ENCODE peak calls at places on chromosomes 12 and 14, in four cellular contexts. J is prostate gland, D is mesendoderm, V is breast epithelium. H is an unnamed sample. For H3K27me3 and H3K4me1, the result is how much of the 10 kb centered on the place peaks cover.

GRCh38 chr12:57832966-57833365 is 13.6 kb downstream of the CTDSP2 start:
- DNase-seq in V (no peak), D (peak), J (no peak), H (no peak)

GRCh38 chr14:65354715-65355114 is 57.8 kb upstream of the FUT8 start:
- DNase-seq in V (no peak), D (no peak), J (peak), H (no peak)

GRCh38 chr12:2563709-2564108 is 231.1 kb upstream of the FKBP4 start:
- DNase-seq in D (no peak), J (no peak), V (no peak), H (no peak)

GRCh38 chr12:131604146-131604844 is 106.6 kb upstream of the SFSWAP start:
- DNase-seq in J (no peak), D (no peak), V (no peak), H (no peak)

GRCh38 chr14:22084393-22085281 is 411.0 kb upstream of the OR4E1 start:
- DNase-seq in J (peak), V (no peak), D (peak), H (no peak)

GRCh38 chr12:88860846-88861245 is 280.6 kb upstream of the KITLG start:
- DNase-seq in J (no peak), V (no peak), D (no peak), H (no peak)

GRCh38 chr12:108173892-108174291 is 44.8 kb downstream of the WSCD2 start:
- DNase-seq in D (no peak), J (no peak), V (no peak), H (no peak)

GRCh38 chr12:219891-220352 is 6.0 kb upstream of the SLC6A12 start:
- DNase-seq in J (no peak), D (peak), V (no peak), H (peak)

GRCh38 chr12:24083787-24084186 is 134.3 kb upstream of the SOX5 start:
- DNase-seq in D (no peak), V (no peak), J (no peak), H (no peak)

GRCh38 chr14:26023967-26024366 is 573.9 kb downstream of the NOVA1 start:
- DNase-seq in V (no peak), J (no peak), D (no peak), H (no peak)

GRCh38 chr12:18221726-18222125 is 39.6 kb upstream of the PIK3C2G start:
- DNase-seq in J (no peak), D (no peak), V (no peak), H (no peak)

GRCh38 chr14:91237219-91237618 is 7.3 kb downstream of the GPR68 start:
- DNase-seq in V (no peak), J (no peak), D (no peak), H (no peak)

GRCh38 chr12:1328385-1328784 is 266.0 kb downstream of the FBXL14 start:
- DNase-seq in J (no peak), V (no peak), D (no peak), H (peak)

GRCh38 chr14:96281486-96281885 is 25.5 kb downstream of the BDKRB1 start:
- DNase-seq in V (no peak), J (no peak), D (no peak), H (no peak)

GRCh38 chr12:57552306-57552651 is 2.4 kb downstream of the KIF5A start:
- DNase-seq in V (no peak), J (no peak), D (no peak), H (no peak)

GRCh38 chr14:66624319-66624937 is 116.5 kb downstream of the GPHN start:
- DNase-seq in D (peak), J (peak), V (no peak), H (peak)

GRCh38 chr14:60561845-60562746 is 53.1 kb downstream of the SIX6 start:
- DNase-seq in J (peak), D (peak), V (no peak), H (no peak)

GRCh38 chr14:52048641-52049204 is 20.1 kb downstream of the NID2 start:
- DNase-seq in J (no peak), D (no peak), V (no peak), H (peak)

DNA sequence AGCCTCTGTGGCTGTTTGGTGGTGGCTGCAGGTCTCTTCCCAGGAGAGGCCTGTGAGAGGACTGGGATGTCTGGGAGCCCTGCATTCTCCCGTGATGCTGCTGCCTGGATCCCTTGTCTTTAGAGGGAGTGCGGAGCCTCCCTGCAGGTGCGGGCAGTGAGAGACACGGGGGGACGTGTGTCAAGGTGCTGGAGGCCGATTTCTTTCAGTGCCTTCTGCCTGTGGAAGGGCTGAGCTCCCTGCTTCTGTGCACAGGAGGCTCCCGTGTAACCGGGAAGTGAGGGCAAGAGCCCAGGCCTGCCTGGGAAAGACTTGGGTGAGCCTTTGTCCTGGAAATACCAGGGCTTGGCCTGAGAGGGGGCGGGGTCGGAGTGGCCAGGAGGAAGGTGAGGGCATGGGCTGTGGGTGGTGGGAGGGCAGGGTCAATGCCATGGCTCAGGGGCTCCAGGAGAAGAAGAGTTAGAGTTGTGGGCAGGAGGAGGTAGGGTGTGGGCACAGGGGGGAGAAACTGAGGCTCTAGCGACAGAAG is 372.2 kb downstream of the TMEM121 start:
- DNase-seq in V (no peak), J (no peak), D (no peak), H (peak)
- H3K27me3 ChIP-seq in V (under half), J (under half), D (under half), H (under half)

GRCh38 chr12:27779837-27780611 is at the start of the genes KLHL42 and MANSC4:
- DNase-seq in V (peak), J (peak), D (peak), H (peak)

GRCh38 chr12:27780612-27781408 is 774 bp upstream of the MANSC4 start:
- DNase-seq in D (peak), V (peak), J (peak), H (peak)

GRCh38 chr12:27782481-27782880 is 2.4 kb upstream of the MANSC4 start:
- DNase-seq in V (no peak), J (no peak), D (peak), H (no peak)

GRCh38 chr12:27779416-27779815 is 617 bp upstream of the KLHL42 start:
- DNase-seq in D (peak), J (peak), V (no peak), H (no peak)

GRCh38 chr12:27781680-27782079 is 1.6 kb upstream of the MANSC4 start:
- DNase-seq in V (no peak), D (peak), J (no peak), H (no peak)
- H3K4me1 ChIP-seq in V (under half), D (under half), J (under half), H (under half)

DNA sequence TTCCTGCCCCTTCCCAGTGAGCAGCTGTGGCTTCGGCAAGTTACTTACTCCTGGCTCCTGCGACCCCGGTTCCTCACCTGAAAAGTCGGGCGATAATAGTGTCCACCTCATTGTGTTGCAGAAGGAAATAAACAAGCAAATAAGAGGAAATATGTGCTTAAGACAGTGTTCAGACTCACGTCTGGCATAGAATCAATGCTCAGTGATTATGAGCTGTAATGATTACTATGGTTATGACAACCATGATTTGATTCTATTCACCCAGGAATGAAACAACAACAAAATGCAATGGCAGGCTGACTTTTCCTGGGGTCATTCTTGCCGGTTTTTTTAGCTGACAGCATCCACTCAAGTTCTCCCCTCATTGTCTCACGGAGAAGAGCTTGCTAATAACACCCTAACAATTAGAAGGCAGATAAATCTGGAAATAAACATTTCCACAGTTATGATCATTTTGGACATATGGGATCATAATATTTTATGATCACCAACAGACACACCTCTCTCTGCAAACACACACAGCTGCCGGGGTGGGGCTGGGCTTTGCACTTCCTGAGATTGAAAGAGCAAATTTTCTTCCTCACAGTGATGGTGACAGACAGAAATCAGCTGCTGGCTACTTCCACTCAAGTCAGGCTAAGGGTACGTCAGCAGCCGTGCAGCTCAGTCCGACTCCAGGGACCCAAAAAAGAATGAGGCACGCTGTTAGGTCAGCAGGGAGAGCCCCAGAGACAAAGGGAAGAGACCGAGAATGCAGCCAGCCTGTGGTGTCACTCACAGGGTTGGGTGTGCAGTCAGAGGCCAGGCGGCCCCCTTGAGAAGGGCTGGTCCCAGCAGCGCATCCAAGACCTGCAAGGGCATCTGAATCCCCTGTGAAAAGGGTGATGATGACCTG is 158.0 kb downstream of the RIMBP2 start:
- DNase-seq in D (no peak), J (no peak), V (no peak), H (no peak)
- H3K27me3 ChIP-seq in D (under half), J (under half), V (under half), H (under half)

DNA sequence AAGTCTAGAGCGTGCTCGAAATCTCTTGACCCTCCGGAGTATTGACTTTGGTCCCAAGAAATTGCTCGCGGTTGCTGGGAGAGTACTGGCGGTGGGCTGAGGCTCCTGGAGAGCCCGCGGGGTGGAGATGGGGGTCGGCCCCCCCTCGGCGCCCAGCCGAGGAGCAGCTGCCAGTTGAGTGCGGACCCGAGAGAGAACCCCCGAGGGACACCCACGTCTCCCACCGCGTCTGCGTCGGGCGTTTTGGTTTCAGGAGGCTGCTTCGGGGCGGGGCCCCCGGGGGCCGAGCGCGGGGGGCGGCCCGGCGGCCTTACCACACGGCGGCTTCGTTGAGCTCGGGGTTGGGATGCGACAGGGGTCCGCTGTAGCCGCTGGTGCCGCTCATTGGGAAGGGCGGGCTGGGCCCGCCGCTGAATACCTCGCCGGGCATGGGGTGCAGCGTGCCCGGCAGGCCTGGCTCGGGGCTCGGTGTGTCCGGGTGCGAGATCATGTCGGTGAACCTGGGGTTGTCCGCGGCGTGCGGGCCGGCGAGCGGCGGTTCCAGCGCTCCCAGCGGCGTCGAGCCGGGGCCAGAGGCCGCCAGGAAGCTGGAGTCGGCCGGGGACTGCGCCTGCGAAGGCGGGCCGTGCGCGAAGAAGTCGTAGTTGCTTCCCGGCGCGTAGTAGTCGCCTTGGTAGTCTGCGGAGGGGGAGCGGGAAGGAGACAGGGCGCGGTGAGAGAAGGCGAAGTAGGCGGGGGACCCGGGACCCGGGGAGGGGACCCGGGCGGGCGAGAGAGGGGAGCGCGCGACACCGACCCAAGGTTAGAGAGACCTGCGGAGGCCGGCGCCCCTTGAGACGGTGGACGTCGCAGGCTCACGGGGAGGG is 8.6 kb downstream of the LHX5 start:
- DNase-seq in V (no peak), D (no peak), J (no peak), H (no peak)
- H3K4me1 ChIP-seq in V (under half), D (under half), J (under half), H (under half)

DNA sequence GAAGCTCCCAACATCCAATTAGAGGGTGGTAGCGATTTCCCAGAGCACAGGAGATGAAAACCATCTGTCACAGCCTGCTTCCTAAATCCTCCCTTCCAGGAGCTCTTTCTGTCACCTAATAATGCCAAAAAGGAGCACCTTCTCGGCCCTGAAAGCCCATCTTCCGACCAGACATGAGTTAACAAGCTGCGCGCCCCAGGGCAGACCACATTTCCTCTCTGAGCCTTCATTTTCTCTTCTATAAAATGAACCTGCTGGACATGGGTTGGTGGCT is 45.4 kb upstream of the VASH1 start:
- DNase-seq in D (no peak), J (no peak), V (no peak), H (no peak)
- H3K27me3 ChIP-seq in D (under half), J (under half), V (under half), H (under half)

GRCh38 chr12:42586268-42586667 is 3.3 kb downstream of the PRICKLE1 start:
- DNase-seq in D (no peak), V (no peak), J (no peak), H (no peak)
- H3K4me1 ChIP-seq in D (under half), V (under half), J (under half), H (under half)

GRCh38 chr12:54140958-54141388 is 47.8 kb downstream of the SMUG1 start:
- DNase-seq in J (no peak), D (peak), V (no peak), H (peak)
- H3K27me3 ChIP-seq in J (under half), D (under half), V (under half), H (under half)

H was measured in aorta.